ENCODE peak calls at places on chromosome 9, in eight cellular contexts. P is IMR-90, N is adrenal gland, M is uterus, G is gastrocnemius medialis, A is heart left ventricle, W is sigmoid colon, F is HepG2. H is an unnamed sample.

GRCh38 chr9:1554123-1555045 is 460.8 kb upstream of the SMARCA2 start:
- DNase-seq in A (no peak), M (no peak), F (no peak), G (no peak), N (no peak), P (no peak), W (no peak), H (no peak)

GRCh38 chr9:77015291-77016048 is 4.0 kb upstream of the FOXB2 start:
- DNase-seq in A (no peak), M (no peak), G (no peak), F (no peak), N (no peak), P (no peak), W (no peak), H (no peak)

GRCh38 chr9:3887121-3887797 is 361.5 kb upstream of the RFX3 start:
- DNase-seq in F (no peak), A (no peak), P (no peak), G (no peak), N (no peak), W (no peak), M (no peak), H (no peak)

GRCh38 chr9:123128591-123128990 is 95.1 kb downstream of the GPR21 start:
- DNase-seq in F (no peak), P (no peak), N (no peak), A (no peak), W (no peak), M (no peak), G (no peak), H (no peak)

GRCh38 chr9:7369384-7369821 is 430.2 kb downstream of the DMAC1 start:
- DNase-seq in F (no peak), W (no peak), G (no peak), P (no peak), N (no peak), A (no peak), M (no peak), H (no peak)

GRCh38 chr9:69412741-69413150 is 87.7 kb downstream of the ENTREP1 start:
- DNase-seq in M (peak), N (peak), A (peak), W (peak), P (peak), F (peak), G (peak), H (peak)

GRCh38 chr9:111720170-111720569 is 58.8 kb downstream of the GNG10 start:
- DNase-seq in W (no peak), F (no peak), A (no peak), N (no peak), G (no peak), M (no peak), P (peak), H (no peak)

GRCh38 chr9:88781500-88782391 is 209.5 kb upstream of the S1PR3 start:
- DNase-seq in A (peak), W (no peak), N (peak), P (peak), F (peak), G (no peak), M (peak), H (no peak)

GRCh38 chr9:19967567-19968459 is 179.0 kb upstream of the SLC24A2 start:
- DNase-seq in A (no peak), N (no peak), M (no peak), G (no peak), P (no peak), W (no peak), F (no peak), H (no peak)

GRCh38 chr9:126375386-126375785 is 48.8 kb downstream of the MVB12B start:
- DNase-seq in P (peak), M (no peak), N (peak), A (peak), G (no peak), F (peak), W (no peak), H (no peak)

GRCh38 chr9:13832451-13832850 is 481.5 kb downstream of the NFIB start:
- DNase-seq in W (no peak), M (no peak), F (no peak), A (no peak), N (no peak), P (no peak), G (no peak), H (no peak)

GRCh38 chr9:115668506-115668905 is 485.1 kb upstream of the PAPPA start:
- DNase-seq in N (no peak), W (peak), A (no peak), G (peak), M (no peak), F (no peak), P (peak), H (no peak)

GRCh38 chr9:29144476-29144875 is 1571.2 kb upstream of the C9orf72 start:
- DNase-seq in M (no peak), A (no peak), P (no peak), N (no peak), W (no peak), G (no peak), F (no peak), H (no peak)

GRCh38 chr9:116417464-116417863 is 263.9 kb downstream of the PAPPA start:
- DNase-seq in F (no peak), N (no peak), G (no peak), P (no peak), A (no peak), M (no peak), W (no peak), H (no peak)

GRCh38 chr9:7178729-7179128 is 421.0 kb downstream of the KDM4C start:
- DNase-seq in F (no peak), M (no peak), N (no peak), P (no peak), G (no peak), W (no peak), A (no peak), H (no peak)

GRCh38 chr9:92737611-92738299 is 26.9 kb downstream of the BICD2 start:
- DNase-seq in F (no peak), P (no peak), G (no peak), N (no peak), A (no peak), M (no peak), W (no peak), H (no peak)

GRCh38 chr9:18539203-18539602 is 65.2 kb downstream of the ADAMTSL1 start:
- DNase-seq in P (no peak), F (peak), A (no peak), G (no peak), N (no peak), W (no peak), M (no peak), H (no peak)

GRCh38 chr9:95433096-95433852 is 83.5 kb downstream of the PTCH1 start:
- DNase-seq in G (no peak), F (no peak), W (no peak), N (no peak), M (no peak), P (no peak), A (no peak), H (no peak)

GRCh38 chr9:131608469-131609115 is 63.3 kb downstream of the PRRT1B start:
- DNase-seq in M (peak), W (peak), F (peak), G (peak), A (peak), N (peak), P (peak), H (peak)

DNA sequence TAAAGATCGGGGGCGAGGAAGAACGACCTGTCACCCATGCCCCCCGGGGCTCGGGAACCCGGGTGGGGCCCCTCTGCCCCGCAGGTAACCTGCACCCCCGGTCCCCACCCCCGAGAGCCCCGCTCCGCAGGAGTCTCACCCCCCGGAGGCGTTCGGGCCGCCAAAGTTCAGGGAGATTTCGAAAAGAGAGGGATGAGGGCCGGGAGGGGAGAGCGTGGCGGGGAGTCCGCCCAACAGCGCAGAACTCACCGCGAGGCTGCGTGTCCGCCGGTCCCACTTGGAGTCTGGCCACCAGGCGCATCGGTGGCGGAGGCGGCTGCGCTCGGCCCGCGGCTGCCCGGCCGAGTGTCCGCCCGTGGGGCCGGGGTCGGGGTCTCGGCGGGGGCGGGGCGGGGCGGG is at the start of gene PHF19:
- DNase-seq in N (peak), A (peak), F (peak), P (no peak), M (no peak), G (no peak), W (no peak), H (peak)
- TF ChIP-seq POLR2A in N (no peak), A (no peak), F (no peak), P (peak), M (no peak), G (no peak), W (no peak), H (peak)

GRCh38 chr9:133356391-133357091 is at the start of the genes SURF1 and SURF2:
- DNase-seq in A (peak), M (peak), W (peak), G (peak), N (peak), F (peak), P (peak), H (peak)
- TF ChIP-seq POLR2A in A (peak), M (peak), W (no peak), G (peak), N (peak), F (no peak), P (peak), H (peak)

GRCh38 chr9:136327313-136327971 is at the start of gene GPSM1:
- DNase-seq in G (no peak), W (peak), M (no peak), A (peak), P (peak), F (no peak), N (peak), H (peak)
- TF ChIP-seq POLR2A in G (peak), W (no peak), M (peak), A (no peak), P (peak), F (no peak), N (peak), H (peak)

GRCh38 chr9:63817622-63818518 is 1467.1 kb downstream of the FOXD4L5 start:
- DNase-seq in A (peak), P (peak), G (peak), M (peak), F (peak), N (peak), W (peak), H (no peak)
- TF ChIP-seq POLR2A in A (no peak), P (no peak), G (no peak), M (no peak), F (no peak), N (no peak), W (no peak), H (no peak)

GRCh38 chr9:85524531-85524930 is 217.2 kb downstream of the AGTPBP1 start:
- DNase-seq in G (no peak), P (no peak), M (no peak), A (no peak), W (no peak), F (no peak), N (no peak), H (no peak)
- TF ChIP-seq POLR2A in G (no peak), P (no peak), M (no peak), A (no peak), W (no peak), F (no peak), N (no peak), H (no peak)

GRCh38 chr9:97473717-97474116 is 27.7 kb upstream of the TMOD1 start:
- DNase-seq in F (no peak), A (no peak), P (no peak), N (no peak), G (peak), W (no peak), M (no peak), H (no peak)
- TF ChIP-seq POLR2A in F (no peak), A (no peak), P (no peak), N (no peak), G (no peak), W (no peak), M (no peak), H (no peak)